ENCODE peak calls at places on chromosome X, in four cellular contexts. O is DMS 273 treated with DMSO at 0.1 percent for 48 hours, Q is T-helper 1 cell, D is BJ. G is an unnamed sample.

GRCh38 chrX:110803506-110803905 is 7.9 kb upstream of the CHRDL1 start:
- DNase-seq in O (no peak), Q (no peak), D (no peak), G (no peak)

GRCh38 chrX:132227383-132228112 is 8.3 kb upstream of the RAP2C start:
- DNase-seq in O (no peak), Q (no peak), D (no peak), G (no peak)

GRCh38 chrX:50799531-50799961 is 14.4 kb downstream of the SHROOM4 start:
- DNase-seq in O (no peak), Q (no peak), D (peak; percentile 18), G (no peak)

GRCh38 chrX:152588206-152588605 is 49.5 kb upstream of the GABRQ start:
- DNase-seq in O (no peak), Q (no peak), D (no peak), G (no peak)

GRCh38 chrX:18994713-18995112 is 10.8 kb upstream of the PHKA2 start:
- DNase-seq in O (no peak), Q (no peak), D (peak; percentile 37), G (no peak)

GRCh38 chrX:44105228-44105913 is 132.2 kb upstream of the NDP start:
- DNase-seq in O (no peak), Q (no peak), D (no peak), G (peak; percentile 59)

GRCh38 chrX:125205084-125205917 is 114.4 kb upstream of the TEX13C start:
- DNase-seq in O (no peak), Q (no peak), D (no peak), G (peak; percentile 3)

GRCh38 chrX:41634284-41634683 is 54.5 kb upstream of the GPR34 start:
- DNase-seq in O (no peak), Q (no peak), D (no peak), G (no peak)

GRCh38 chrX:152204919-152205318 is 66.5 kb upstream of the MAGEA10 start:
- DNase-seq in O (no peak), Q (no peak), D (no peak), G (no peak)

GRCh38 chrX:64977830-64978229 is 1.6 kb upstream of the ZC4H2 start:
- DNase-seq in O (no peak), Q (no peak), D (no peak), G (no peak)

GRCh38 chrX:119072771-119073170 is at the start of gene CT47C1:
- DNase-seq in O (no peak), Q (no peak), D (no peak), G (no peak)

GRCh38 chrX:134999469-134999868 is 8.7 kb downstream of the SMIM10 start:
- DNase-seq in O (no peak), Q (no peak), D (no peak), G (no peak)

GRCh38 chrX:108945883-108946523 is 209.6 kb upstream of the IRS4 start:
- DNase-seq in O (no peak), Q (no peak), D (no peak), G (no peak)

GRCh38 chrX:122389005-122389404 is 795.1 kb upstream of the GRIA3 start:
- DNase-seq in O (no peak), Q (no peak), D (no peak), G (no peak)

GRCh38 chrX:137427813-137428212 is 138.1 kb upstream of the ZIC3 start:
- DNase-seq in O (no peak), Q (no peak), D (no peak), G (no peak)

GRCh38 chrX:13721819-13722527 is 12.4 kb downstream of the TRAPPC2 start:
- DNase-seq in O (no peak), Q (no peak), D (peak; percentile 7), G (no peak)

GRCh38 chrX:7294483-7294882 is 146.5 kb upstream of the PUDP start:
- DNase-seq in O (no peak), Q (no peak), D (no peak), G (no peak)

GRCh38 chrX:12956704-12957541 is 18.0 kb upstream of the TMSB4X start:
- DNase-seq in O (no peak), Q (no peak), D (no peak), G (no peak)

GRCh38 chrX:30892591-30892990 is 3.5 kb upstream of the TAB3 start:
- DNase-seq in O (no peak), Q (no peak), D (no peak), G (no peak)

GRCh38 chrX:18709833-18710232 is 2.4 kb downstream of the PPEF1 start:
- DNase-seq in O (no peak), Q (no peak), D (no peak), G (no peak)

GRCh38 chrX:15436220-15436619 is 52.0 kb upstream of the VEGFD start:
- DNase-seq in O (no peak), Q (no peak), D (peak; percentile 34), G (no peak)

GRCh38 chrX:22963186-22963585 is 36.6 kb upstream of the DDX53 start:
- DNase-seq in O (no peak), Q (no peak), D (no peak), G (no peak)

GRCh38 chrX:102669526-102669925 is 18.2 kb downstream of the GPRASP1 start:
- DNase-seq in O (no peak), Q (no peak), D (no peak), G (no peak)

GRCh38 chrX:130125090-130125489 is 14.8 kb upstream of the ELF4 start:
- DNase-seq in O (no peak), Q (no peak), D (no peak), G (peak; percentile 51)

GRCh38 chrX:46978341-46979291 is 66.4 kb downstream of the JADE3 start:
- DNase-seq in O (peak; percentile 55), Q (peak; percentile 64), D (no peak), G (peak; percentile 77)

GRCh38 chrX:16114640-16115039 is 8.7 kb upstream of the GRPR start:
- DNase-seq in O (no peak), Q (no peak), D (peak; percentile 6), G (no peak)

GRCh38 chrX:153647461-153648357 is 706 bp downstream of the DUSP9 start:
- DNase-seq in O (no peak), Q (no peak), D (no peak), G (no peak)

GRCh38 chrX:44675364-44676024 is 132.8 kb upstream of the FUNDC1 start:
- DNase-seq in O (peak; percentile 93), Q (no peak), D (peak; percentile 26), G (peak; percentile 87)

GRCh38 chrX:52271212-52271611 is 86.5 kb downstream of the MAGED4 start:
- DNase-seq in O (no peak), Q (no peak), D (no peak), G (peak; percentile 21)

GRCh38 chrX:132481449-132481848 is 7.4 kb downstream of the MBNL3 start:
- DNase-seq in O (no peak), Q (no peak), D (no peak), G (no peak)

GRCh38 chrX:143694881-143695280 is 25.7 kb downstream of the SPANXN2 start:
- DNase-seq in O (no peak), Q (no peak), D (no peak), G (no peak)

GRCh38 chrX:71222929-71223328 is at the start of gene GJB1:
- DNase-seq in O (no peak), Q (no peak), D (no peak), G (no peak)

GRCh38 chrX:125826080-125826479 is 340.0 kb downstream of the DCAF12L2 start:
- DNase-seq in O (no peak), Q (no peak), D (no peak), G (no peak)